ENCODE peak calls at places on chromosomes 6 and 20, in six cellular contexts. K is HCT116, U is HepG2, E is K562, H is GM12878, T is H1. X is an unnamed sample.

GRCh38 chr6:169250660-169251059 is 3.0 kb downstream of the THBS2 start:
- DNase-seq in U (no peak), H (no peak), E (no peak), T (no peak), K (peak; percentile 23), X (no peak)

GRCh38 chr6:105326838-105327745 is 75.8 kb downstream of the PREP start:
- DNase-seq in K (peak; percentile 94), T (no peak), U (no peak), E (no peak), H (no peak), X (no peak)

GRCh38 chr6:165717732-165718465 is 54.9 kb upstream of the PDE10A start:
- DNase-seq in K (peak; percentile 6), T (no peak), E (no peak), U (no peak), H (no peak), X (no peak)

GRCh38 chr20:34536798-34537394 is 20.7 kb downstream of the DYNLRB1 start:
- DNase-seq in H (no peak), T (peak; percentile 77), E (peak; percentile 64), U (peak; percentile 41), K (no peak), X (no peak)

GRCh38 chr6:165439928-165440554 is 130.6 kb upstream of the C6orf118 start:
- DNase-seq in H (no peak), T (no peak), K (peak; percentile 34), E (peak; percentile 20), U (peak; percentile 21), X (peak; percentile 15)

GRCh38 chr6:36350681-36351091 is 14.0 kb upstream of the BNIP5 start:
- DNase-seq in K (no peak), T (no peak), H (no peak), E (peak; percentile 88), U (no peak), X (no peak)

GRCh38 chr6:145904391-145904790 is 59.8 kb downstream of the SHPRH start:
- DNase-seq in K (no peak), H (peak; percentile 13), T (no peak), U (no peak), E (no peak), X (no peak)

GRCh38 chr6:37303091-37303620 is 45.2 kb upstream of the TMEM217 start:
- DNase-seq in T (no peak), E (no peak), U (no peak), K (no peak), H (no peak), X (no peak)

GRCh38 chr6:2651536-2651935 is 99.2 kb downstream of the MYLK4 start:
- DNase-seq in K (no peak), H (no peak), E (no peak), T (no peak), U (no peak), X (no peak)

GRCh38 chr6:158222066-158222465 is 53.9 kb downstream of the GTF2H5 start:
- DNase-seq in E (no peak), H (no peak), U (no peak), T (no peak), K (no peak), X (no peak)

GRCh38 chr6:24991748-24992467 is 56.1 kb upstream of the RIPOR2 start:
- DNase-seq in T (no peak), H (peak; percentile 54), E (peak; percentile 67), U (peak; percentile 62), K (peak; percentile 42), X (no peak)

GRCh38 chr20:58640446-58640845 is 10.6 kb upstream of the STX16 start:
- DNase-seq in E (peak; percentile 52), K (no peak), U (no peak), T (no peak), H (no peak), X (no peak)

GRCh38 chr6:49342410-49342809 is 120.6 kb downstream of the MMUT start:
- DNase-seq in U (no peak), H (no peak), T (peak; percentile 64), K (no peak), E (no peak), X (peak; percentile 84)

GRCh38 chr6:64750910-64751309 is 956.1 kb downstream of the EYS start:
- DNase-seq in E (no peak), K (no peak), H (no peak), U (no peak), T (no peak), X (no peak)

GRCh38 chr6:80638222-80639055 is 532.0 kb downstream of the BCKDHB start:
- DNase-seq in H (peak; percentile 2), K (peak; percentile 81), T (no peak), E (no peak), U (peak; percentile 11), X (peak; percentile 15)

GRCh38 chr20:29497261-29497671 is 1760.2 kb upstream of the DEFB115 start:
- DNase-seq in E (peak; percentile 95), H (no peak), K (no peak), T (no peak), U (peak; percentile 12), X (peak; percentile 35)

GRCh38 chr20:49595811-49596545 is 28.0 kb upstream of the PTGIS start:
- DNase-seq in T (no peak), K (no peak), U (no peak), E (no peak), H (no peak), X (no peak)

GRCh38 chr20:56222201-56222600 is 26.3 kb upstream of the MC3R start:
- DNase-seq in U (no peak), H (no peak), E (no peak), T (no peak), K (no peak), X (no peak)

GRCh38 chr6:37122861-37123260 is 47.1 kb upstream of the PIM1 start:
- DNase-seq in E (no peak), U (no peak), K (no peak), H (no peak), T (no peak), X (no peak)

GRCh38 chr6:109241199-109241598 is 141.1 kb downstream of the CD164 start:
- DNase-seq in T (no peak), H (no peak), U (no peak), K (no peak), E (no peak), X (no peak)

GRCh38 chr6:26363882-26364825 is 844 bp upstream of the BTN3A2 start:
- DNase-seq in E (peak; percentile 50), U (no peak), K (no peak), T (no peak), H (peak; percentile 17), X (no peak)

GRCh38 chr6:10382728-10383127 is 32.1 kb downstream of the TFAP2A start:
- DNase-seq in H (no peak), E (no peak), U (no peak), K (no peak), T (no peak), X (no peak)

GRCh38 chr6:146209942-146210341 is 181.1 kb downstream of the GRM1 start:
- DNase-seq in H (no peak), U (no peak), T (no peak), E (no peak), K (no peak), X (no peak)

GRCh38 chr20:24289737-24290481 is 179.5 kb upstream of the SYNDIG1 start:
- DNase-seq in E (no peak), H (no peak), U (no peak), K (no peak), T (no peak), X (no peak)

DNA sequence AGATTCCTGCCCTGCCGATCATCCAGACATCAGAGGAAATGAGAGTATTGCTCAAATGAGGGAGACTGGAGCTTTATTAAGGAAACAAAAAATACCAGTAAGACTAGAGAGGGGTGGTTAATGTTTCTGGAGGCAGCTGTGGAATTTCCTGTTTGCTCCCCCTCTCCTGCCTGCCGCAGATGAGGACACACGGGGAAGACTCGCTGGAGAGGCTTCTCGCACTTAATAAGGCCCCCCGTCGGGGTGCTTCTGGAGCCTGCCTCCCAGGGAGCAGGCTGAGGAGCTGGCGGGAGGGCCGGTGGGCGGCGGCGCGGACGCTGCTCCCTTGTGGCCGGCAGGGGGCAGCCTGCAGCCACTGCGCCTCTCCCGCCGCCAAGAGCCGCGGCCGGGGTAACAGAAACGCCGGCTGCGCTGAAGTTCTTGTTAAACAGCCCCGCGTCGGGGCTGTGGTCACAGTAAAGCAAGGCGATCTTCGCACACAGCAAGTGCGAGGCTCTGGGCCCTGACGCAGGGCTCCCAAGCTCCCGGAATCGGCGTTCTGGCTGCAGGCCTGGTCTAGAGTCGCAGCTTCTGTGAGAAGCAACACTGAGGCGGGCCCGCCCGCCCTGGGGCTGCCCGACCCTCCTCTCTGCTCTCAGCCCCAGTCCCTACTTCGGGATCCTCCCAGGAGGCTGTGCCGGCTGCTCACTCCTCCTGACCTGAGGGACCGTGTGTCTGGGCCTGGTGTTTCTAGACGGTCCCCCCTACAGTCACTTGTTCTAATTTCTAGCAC is 17.4 kb downstream of the LEMD2 start:
- DNase-seq in K (peak; percentile 19), U (no peak), T (peak; percentile 87), H (no peak), E (peak; percentile 87), X (no peak)
- TF ChIP-seq ZNF274 in K (no peak), U (no peak), T (no peak), H (no peak), E (no peak), X (no peak)

DNA sequence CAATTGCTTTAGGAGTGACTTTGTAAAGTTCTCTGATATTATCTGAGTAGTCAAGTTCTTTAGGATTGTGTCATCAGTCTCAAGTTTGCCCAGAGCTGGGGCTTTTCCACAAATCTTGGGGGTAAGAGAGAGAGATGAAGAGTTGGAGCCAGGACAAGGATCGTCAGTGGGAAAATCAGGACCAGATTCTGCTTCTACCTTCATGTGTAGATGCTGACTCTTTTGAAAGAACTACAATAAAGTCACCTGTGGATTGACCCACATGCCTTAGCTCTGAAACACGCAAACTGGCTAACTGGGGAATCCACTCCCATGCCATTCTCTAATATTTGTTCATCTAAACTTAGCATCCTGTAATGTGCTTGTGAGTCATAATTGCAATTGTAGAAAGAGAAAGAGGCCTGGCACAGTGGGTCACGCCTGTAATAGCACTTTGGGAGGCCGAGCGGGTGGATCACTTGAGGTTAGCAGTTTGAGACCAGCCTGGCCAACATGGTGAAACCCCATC is 15.6 kb upstream of the BICRAL start:
- DNase-seq in H (no peak), E (no peak), U (no peak), T (no peak), K (peak; percentile 52), X (no peak)
- TF ChIP-seq ZNF274 in H (no peak), E (no peak), U (no peak), T (no peak), K (no peak), X (no peak)

GRCh38 chr6:118877806-118878205 is 16.1 kb upstream of the ASF1A start:
- DNase-seq in K (no peak), U (no peak), T (no peak), E (no peak), H (no peak), X (no peak)

GRCh38 chr6:118886641-118887040 is 7.3 kb upstream of the ASF1A start:
- DNase-seq in K (no peak), E (no peak), H (no peak), T (no peak), U (no peak), X (no peak)

GRCh38 chr6:118876814-118877213 is 17.1 kb upstream of the ASF1A start:
- DNase-seq in E (no peak), H (no peak), U (no peak), K (no peak), T (no peak), X (no peak)

GRCh38 chr6:118882314-118882905 is 11.5 kb upstream of the ASF1A start:
- DNase-seq in T (no peak), E (no peak), H (no peak), U (no peak), K (no peak), X (no peak)

GRCh38 chr6:118881440-118882313 is 12.3 kb upstream of the ASF1A start:
- DNase-seq in U (no peak), K (no peak), E (no peak), T (no peak), H (no peak), X (no peak)
- TF ChIP-seq ZNF274 in U (no peak), K (no peak), E (no peak), T (no peak), H (no peak), X (no peak)

GRCh38 chr6:130882370-130882769 is 55.2 kb downstream of the SMLR1 start:
- DNase-seq in K (no peak), T (no peak), U (no peak), H (no peak), E (no peak), X (no peak)
- TF ChIP-seq ZNF274 in K (no peak), T (no peak), U (no peak), H (no peak), E (no peak), X (no peak)